ENCODE peak calls at places on chromosome 9, in nine cellular contexts. N, B, X, U, E, W, V, H and C are unnamed samples. For H3K36me3, the result is how much of the 10 kb centered on the place peaks cover.

GRCh38 chr9:85536076-85536475 is 205.7 kb downstream of the AGTPBP1 start:
- DNase-seq in W (no peak), E (no peak), X (no peak), U (peak), H (peak), V (no peak), B (peak), N (no peak), C (peak)

GRCh38 chr9:134647359-134648115 is 5.9 kb downstream of the COL5A1 start:
- DNase-seq in V (no peak), H (no peak), E (no peak), N (no peak), U (no peak), B (no peak), X (no peak), W (no peak), C (no peak)

GRCh38 chr9:127210851-127211730 is 53.5 kb upstream of the GARNL3 start:
- DNase-seq in N (peak), H (peak), U (no peak), W (no peak), B (no peak), E (no peak), X (no peak), V (no peak), C (no peak)

GRCh38 chr9:22041792-22042191 is 32.7 kb upstream of the CDKN2B start:
- DNase-seq in B (peak), V (peak), N (no peak), X (no peak), H (no peak), E (no peak), W (peak), U (no peak), C (no peak)

GRCh38 chr9:98765276-98765675 is 31.1 kb downstream of the ANKS6 start:
- DNase-seq in B (no peak), E (no peak), W (no peak), U (no peak), X (no peak), H (no peak), V (no peak), N (no peak), C (no peak)

GRCh38 chr9:135128035-135128670 is 40.7 kb downstream of the OLFM1 start:
- DNase-seq in N (no peak), E (no peak), H (no peak), W (no peak), B (no peak), U (no peak), X (peak), V (no peak), C (no peak)

GRCh38 chr9:17229945-17230560 is 95.2 kb downstream of the CNTLN start:
- DNase-seq in X (no peak), V (no peak), E (no peak), H (no peak), N (no peak), U (no peak), B (no peak), W (no peak), C (no peak)

GRCh38 chr9:6645153-6646027 is at the start of gene GLDC:
- DNase-seq in H (no peak), V (peak), E (no peak), W (peak), B (peak), X (peak), N (no peak), U (peak), C (peak)

GRCh38 chr9:71765693-71766092 is 2.6 kb downstream of the CEMIP2 start:
- DNase-seq in X (no peak), B (peak), W (no peak), H (no peak), V (no peak), E (no peak), N (no peak), U (no peak), C (no peak)

GRCh38 chr9:87405677-87406544 is 91.8 kb upstream of the DAPK1 start:
- DNase-seq in W (no peak), X (no peak), E (peak), N (peak), B (no peak), H (no peak), U (no peak), V (no peak), C (no peak)

GRCh38 chr9:70498866-70499265 is 84.4 kb upstream of the KLF9 start:
- DNase-seq in N (no peak), V (no peak), B (no peak), E (no peak), W (no peak), X (no peak), H (no peak), U (no peak), C (no peak)

GRCh38 chr9:129344623-129345495 is 166.8 kb upstream of the IER5L start:
- DNase-seq in H (no peak), W (no peak), V (no peak), N (no peak), E (no peak), B (no peak), X (no peak), U (no peak), C (no peak)

GRCh38 chr9:89621676-89622075 is 16.9 kb downstream of the GADD45G start:
- DNase-seq in X (no peak), V (no peak), B (no peak), W (no peak), E (no peak), N (no peak), U (no peak), H (no peak), C (no peak)

GRCh38 chr9:82457281-82457680 is 468.7 kb downstream of the SPATA31D1 start:
- DNase-seq in H (no peak), X (no peak), E (no peak), V (no peak), W (no peak), N (no peak), B (no peak), U (no peak), C (no peak)

GRCh38 chr9:96382175-96382574 is 1.3 kb downstream of the SLC35D2 start:
- DNase-seq in X (no peak), H (no peak), N (no peak), U (no peak), E (no peak), V (peak), B (peak), W (no peak), C (peak)

GRCh38 chr9:9257999-9258398 is 1354.8 kb downstream of the PTPRD start:
- DNase-seq in U (no peak), E (no peak), B (no peak), N (no peak), V (no peak), W (no peak), H (no peak), X (no peak), C (no peak)

GRCh38 chr9:11992866-11993265 is 700.3 kb upstream of the TYRP1 start:
- DNase-seq in B (no peak), V (no peak), N (no peak), X (no peak), U (no peak), E (no peak), H (no peak), W (no peak), C (no peak)

GRCh38 chr9:19641046-19641445 is 147.8 kb downstream of the SLC24A2 start:
- DNase-seq in V (no peak), B (no peak), H (no peak), W (no peak), E (no peak), X (no peak), N (no peak), U (no peak), C (no peak)

GRCh38 chr9:33029106-33029788 is 4.2 kb downstream of the DNAJA1 start:
- DNase-seq in X (no peak), B (peak), W (no peak), U (no peak), H (no peak), E (no peak), N (no peak), V (no peak), C (no peak)

GRCh38 chr9:123860603-123861002 is 69.3 kb downstream of the DENND1A start:
- DNase-seq in V (no peak), X (no peak), W (no peak), U (no peak), N (no peak), H (no peak), B (no peak), E (no peak), C (no peak)

GRCh38 chr9:126805546-126806262 is 864 bp downstream of the ZBTB43 start:
- DNase-seq in N (no peak), H (no peak), X (no peak), B (peak), E (no peak), V (peak), U (peak), W (peak), C (peak)

GRCh38 chr9:113873926-113874325 is 2.2 kb upstream of the ZNF618 start:
- DNase-seq in U (no peak), X (no peak), N (no peak), B (no peak), W (no peak), H (no peak), E (no peak), V (no peak), C (no peak)

GRCh38 chr9:113695901-113696300 is 180.2 kb upstream of the ZNF618 start:
- DNase-seq in N (no peak), X (no peak), V (peak), B (no peak), E (no peak), W (no peak), U (no peak), H (no peak), C (peak)

GRCh38 chr9:131562032-131562959 is 17.0 kb downstream of the PRRT1B start:
- DNase-seq in E (no peak), H (no peak), X (no peak), W (no peak), V (no peak), U (no peak), N (no peak), B (peak), C (no peak)

GRCh38 chr9:3549243-3549642 is 23.4 kb upstream of the RFX3 start:
- DNase-seq in V (no peak), U (no peak), B (no peak), W (no peak), N (no peak), X (peak), E (no peak), H (no peak), C (no peak)

GRCh38 chr9:116074658-116075057 is 78.9 kb upstream of the PAPPA start:
- DNase-seq in V (no peak), U (no peak), B (peak), N (no peak), H (no peak), W (no peak), E (no peak), X (no peak), C (no peak)

GRCh38 chr9:108921200-108921599 is 12.7 kb downstream of the ELP1 start:
- DNase-seq in E (no peak), B (no peak), X (no peak), U (no peak), W (no peak), V (no peak), H (no peak), N (no peak), C (no peak)
- H3K36me3 ChIP-seq in E (under half), B (under half), X (half or more), U (half or more), W (under half), V (under half), H (half or more), N (under half), C (under half)

GRCh38 chr9:93094294-93095204 is 1.5 kb upstream of the CARD19 start:
- DNase-seq in E (no peak), X (no peak), W (peak), H (peak), U (peak), V (no peak), N (peak), B (no peak), C (no peak)
- H3K4me3 ChIP-seq in E (peak), X (peak), W (no peak), H (peak), U (peak), V (peak), N (peak), B (peak), C (peak)

DNA sequence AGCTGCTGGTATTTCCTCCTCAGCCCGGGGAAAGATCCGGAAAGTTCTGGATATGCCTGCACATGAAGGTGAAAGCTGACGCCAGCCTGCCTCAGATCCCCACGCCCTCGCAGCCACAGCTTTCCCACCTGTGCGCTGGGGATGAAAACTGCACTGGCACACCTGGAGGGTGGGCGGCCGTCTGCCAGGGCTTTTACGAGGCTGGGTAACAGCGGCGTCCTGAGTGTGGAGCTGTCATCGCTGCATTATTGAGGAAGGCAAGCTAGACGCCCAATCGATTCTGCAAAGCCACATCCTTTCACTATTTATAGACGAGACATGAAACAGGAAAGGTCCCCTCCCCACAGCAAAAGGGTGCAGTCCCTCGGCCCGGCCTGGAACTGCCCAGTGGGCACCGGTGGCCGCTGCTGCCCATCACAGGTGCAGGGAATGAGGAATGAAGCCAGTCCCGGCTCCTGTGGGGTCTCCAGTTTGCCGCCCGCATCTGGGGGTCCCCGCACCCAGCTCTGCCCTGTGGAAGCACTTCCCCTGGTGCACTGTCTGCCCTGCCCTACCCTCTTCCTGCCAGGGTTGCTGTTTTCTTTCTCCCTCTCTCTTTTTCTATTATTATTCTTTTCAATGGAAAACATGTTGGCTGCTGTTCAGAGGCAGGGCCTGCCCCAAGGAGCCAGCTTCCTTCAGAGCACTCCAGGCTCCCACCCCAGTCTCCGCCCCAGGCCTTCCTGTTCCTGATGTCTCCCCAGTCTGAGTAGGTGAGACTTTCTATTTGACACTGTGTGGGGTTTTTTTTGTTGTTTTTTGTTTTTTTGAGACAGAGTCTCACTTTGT is 7.0 kb downstream of the NOTCH1 start:
- DNase-seq in V (no peak), U (peak), H (no peak), W (peak), N (no peak), E (no peak), X (no peak), B (no peak), C (no peak)
- H3K36me3 ChIP-seq in V (under half), U (half or more), H (under half), W (under half), N (under half), E (under half), X (under half), B (under half), C (under half)

GRCh38 chr9:2158111-2158610 is 143.0 kb downstream of the SMARCA2 start:
- DNase-seq in E (peak), H (no peak), U (no peak), X (peak), V (no peak), N (peak), B (peak), W (peak), C (peak)
- H3K4me3 ChIP-seq in E (peak), H (peak), U (peak), X (peak), V (no peak), N (peak), B (peak), W (no peak), C (peak)

DNA sequence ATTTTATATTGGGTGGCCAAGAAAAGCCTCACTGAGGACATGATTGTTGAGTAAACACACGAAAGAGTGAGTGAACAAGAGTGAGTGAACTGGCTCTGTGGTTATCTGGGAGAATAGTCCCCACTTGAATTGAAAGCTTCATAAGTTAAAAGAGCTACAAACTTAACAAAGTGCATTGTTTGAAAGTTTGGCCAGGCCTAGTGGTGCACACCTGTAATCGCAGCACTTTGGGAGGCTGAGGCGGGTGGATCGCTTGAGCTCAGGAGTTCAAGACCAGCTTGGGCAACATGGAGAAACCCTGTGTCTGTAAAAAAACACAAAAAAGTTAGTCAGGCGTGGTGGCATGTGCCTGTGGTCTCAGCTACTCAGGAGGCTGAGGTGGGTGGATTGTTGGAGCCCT is 26.9 kb downstream of the SMC2 start:
- DNase-seq in N (no peak), E (no peak), X (no peak), V (no peak), H (no peak), U (no peak), W (no peak), B (no peak), C (no peak)
- H3K36me3 ChIP-seq in N (under half), E (under half), X (half or more), V (under half), H (half or more), U (half or more), W (under half), B (under half), C (half or more)

GRCh38 chr9:91172329-91172728 is 189.4 kb downstream of the AUH start:
- DNase-seq in U (no peak), W (no peak), B (no peak), N (no peak), X (no peak), V (no peak), E (no peak), H (no peak), C (no peak)

GRCh38 chr9:91176426-91176825 is 185.3 kb downstream of the AUH start:
- DNase-seq in W (no peak), E (no peak), U (no peak), B (no peak), N (no peak), H (peak), X (no peak), V (no peak), C (no peak)

GRCh38 chr9:91177661-91178280 is 183.9 kb downstream of the AUH start:
- DNase-seq in V (no peak), E (no peak), H (peak), N (no peak), U (no peak), W (peak), B (peak), X (no peak), C (peak)

GRCh38 chr9:91177081-91177480 is 184.6 kb downstream of the AUH start:
- DNase-seq in V (no peak), W (no peak), B (no peak), X (no peak), E (no peak), H (no peak), U (no peak), N (no peak), C (no peak)

GRCh38 chr9:91174772-91175171 is 186.9 kb downstream of the AUH start:
- DNase-seq in X (no peak), W (peak), U (no peak), V (no peak), N (no peak), B (no peak), H (no peak), E (no peak), C (no peak)
- H3K4me3 ChIP-seq in X (no peak), W (no peak), U (no peak), V (no peak), N (no peak), B (no peak), H (no peak), E (no peak), C (no peak)